ENCODE peak calls at places on chromosomes 7 and 10, in ten cellular contexts. One of them, this sample, is unnamed.

GRCh38 chr7:24573554-24574338 is 494 bp downstream of the PALS2 start:
- DNase-seq in neural crest cell: peak
- DNase-seq in nephron progenitor cell: peak
- DNase-seq in AG04450: no peak
- DNase-seq in bronchial epithelial cell: peak
- DNase-seq in cardiac muscle cell: peak
- DNase-seq in cardiac fibroblast: peak
- DNase-seq in retinal pigment epithelial cell: no peak
- DNase-seq in HCT116: no peak
- DNase-seq in endothelial cell: peak
- DNase-seq in this sample: peak

GRCh38 chr7:14834888-14835287 is 67.7 kb downstream of the DGKB start:
- DNase-seq in retinal pigment epithelial cell: no peak
- DNase-seq in neural crest cell: no peak
- DNase-seq in endothelial cell: no peak
- DNase-seq in AG04450: no peak
- DNase-seq in nephron progenitor cell: no peak
- DNase-seq in cardiac fibroblast: peak
- DNase-seq in cardiac muscle cell: peak
- DNase-seq in HCT116: no peak
- DNase-seq in bronchial epithelial cell: peak
- DNase-seq in this sample: no peak

GRCh38 chr10:26486985-26487850 is 49.1 kb downstream of the APBB1IP start:
- DNase-seq in AG04450: peak
- DNase-seq in neural crest cell: no peak
- DNase-seq in nephron progenitor cell: no peak
- DNase-seq in HCT116: peak
- DNase-seq in endothelial cell: no peak
- DNase-seq in retinal pigment epithelial cell: peak
- DNase-seq in bronchial epithelial cell: peak
- DNase-seq in cardiac muscle cell: peak
- DNase-seq in cardiac fibroblast: peak
- DNase-seq in this sample: peak

GRCh38 chr10:24974978-24975377 is 22.6 kb upstream of the PRTFDC1 start:
- DNase-seq in nephron progenitor cell: no peak
- DNase-seq in AG04450: no peak
- DNase-seq in cardiac muscle cell: peak
- DNase-seq in HCT116: no peak
- DNase-seq in endothelial cell: no peak
- DNase-seq in cardiac fibroblast: peak
- DNase-seq in neural crest cell: no peak
- DNase-seq in retinal pigment epithelial cell: no peak
- DNase-seq in bronchial epithelial cell: no peak
- DNase-seq in this sample: no peak

GRCh38 chr10:105585753-105586152 is 944.7 kb downstream of the SORCS3 start:
- DNase-seq in cardiac fibroblast: no peak
- DNase-seq in AG04450: peak
- DNase-seq in cardiac muscle cell: no peak
- DNase-seq in endothelial cell: no peak
- DNase-seq in nephron progenitor cell: no peak
- DNase-seq in neural crest cell: no peak
- DNase-seq in HCT116: no peak
- DNase-seq in retinal pigment epithelial cell: peak
- DNase-seq in bronchial epithelial cell: peak
- DNase-seq in this sample: no peak

GRCh38 chr7:149753370-149754233 is 19.8 kb downstream of the ZNF467 start:
- DNase-seq in bronchial epithelial cell: peak
- DNase-seq in neural crest cell: peak
- DNase-seq in HCT116: peak
- DNase-seq in endothelial cell: peak
- DNase-seq in nephron progenitor cell: peak
- DNase-seq in cardiac muscle cell: peak
- DNase-seq in retinal pigment epithelial cell: no peak
- DNase-seq in AG04450: no peak
- DNase-seq in cardiac fibroblast: peak
- DNase-seq in this sample: no peak

GRCh38 chr10:84265378-84265777 is 20.5 kb downstream of the RGR start:
- DNase-seq in endothelial cell: no peak
- DNase-seq in nephron progenitor cell: no peak
- DNase-seq in AG04450: no peak
- DNase-seq in retinal pigment epithelial cell: no peak
- DNase-seq in HCT116: no peak
- DNase-seq in bronchial epithelial cell: no peak
- DNase-seq in cardiac fibroblast: no peak
- DNase-seq in cardiac muscle cell: no peak
- DNase-seq in neural crest cell: no peak
- DNase-seq in this sample: no peak

GRCh38 chr10:16853201-16853600 is 36.0 kb upstream of the RSU1 start:
- DNase-seq in neural crest cell: no peak
- DNase-seq in AG04450: no peak
- DNase-seq in bronchial epithelial cell: peak
- DNase-seq in retinal pigment epithelial cell: no peak
- DNase-seq in endothelial cell: no peak
- DNase-seq in HCT116: peak
- DNase-seq in cardiac fibroblast: peak
- DNase-seq in cardiac muscle cell: peak
- DNase-seq in nephron progenitor cell: no peak
- DNase-seq in this sample: no peak

DNA sequence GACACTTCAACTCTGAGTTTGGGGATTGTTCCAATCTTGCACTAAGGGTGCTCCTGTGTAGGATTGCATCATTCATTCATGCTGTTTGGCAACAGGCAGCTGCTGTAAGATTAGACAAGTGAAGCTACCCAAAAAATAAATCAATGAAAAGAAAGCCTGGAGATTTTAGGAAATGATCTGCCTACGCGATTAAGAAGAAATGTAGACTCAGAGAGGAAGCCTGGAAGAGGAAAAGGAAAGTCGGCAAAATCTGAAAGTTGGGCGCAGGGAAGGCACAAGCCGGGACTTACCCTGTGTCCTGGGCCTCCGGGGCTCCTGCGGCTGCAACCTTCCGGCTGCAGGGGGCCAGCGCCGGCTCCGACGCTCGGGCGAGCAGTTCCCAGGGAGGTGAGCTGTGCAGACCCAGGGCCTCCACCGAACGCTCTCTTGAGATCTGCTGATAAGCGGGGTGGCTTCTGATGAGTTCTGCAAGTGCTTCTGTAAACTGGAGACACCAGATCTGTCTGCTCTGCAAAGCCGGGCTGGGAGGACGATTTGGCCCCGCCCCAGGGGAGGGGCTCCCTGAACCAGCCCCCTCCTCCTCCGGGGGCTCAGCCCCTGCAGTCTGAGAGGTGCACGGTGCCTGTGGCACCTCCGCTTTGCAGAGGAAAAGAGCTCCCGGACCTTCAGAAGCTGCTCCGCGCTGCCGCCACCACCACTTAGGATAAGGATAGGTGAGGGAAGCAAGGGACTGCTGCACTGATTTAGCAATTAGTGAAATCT is 17.4 kb downstream of the PSPH start:
- DNase-seq in bronchial epithelial cell: peak
- DNase-seq in retinal pigment epithelial cell: no peak
- DNase-seq in HCT116: peak
- DNase-seq in neural crest cell: peak
- DNase-seq in cardiac fibroblast: peak
- DNase-seq in cardiac muscle cell: peak
- DNase-seq in AG04450: no peak
- DNase-seq in endothelial cell: peak
- DNase-seq in nephron progenitor cell: peak
- DNase-seq in this sample: peak
- TF ChIP-seq CTCF in bronchial epithelial cell: peak
- TF ChIP-seq CTCF in retinal pigment epithelial cell: peak
- TF ChIP-seq CTCF in HCT116: peak
- TF ChIP-seq CTCF in neural crest cell: peak
- TF ChIP-seq CTCF in cardiac fibroblast: peak
- TF ChIP-seq CTCF in cardiac muscle cell: peak
- TF ChIP-seq CTCF in AG04450: peak
- TF ChIP-seq CTCF in endothelial cell: no peak
- TF ChIP-seq CTCF in nephron progenitor cell: peak
- TF ChIP-seq CTCF in this sample: no peak

GRCh38 chr10:34002896-34003295 is 668.4 kb upstream of the NRP1 start:
- DNase-seq in endothelial cell: no peak
- DNase-seq in neural crest cell: no peak
- DNase-seq in cardiac muscle cell: no peak
- DNase-seq in AG04450: no peak
- DNase-seq in nephron progenitor cell: no peak
- DNase-seq in cardiac fibroblast: no peak
- DNase-seq in HCT116: no peak
- DNase-seq in retinal pigment epithelial cell: no peak
- DNase-seq in bronchial epithelial cell: no peak
- DNase-seq in this sample: no peak

GRCh38 chr10:34006471-34006870 is 672.0 kb upstream of the NRP1 start:
- DNase-seq in neural crest cell: no peak
- DNase-seq in retinal pigment epithelial cell: no peak
- DNase-seq in nephron progenitor cell: no peak
- DNase-seq in cardiac fibroblast: no peak
- DNase-seq in bronchial epithelial cell: no peak
- DNase-seq in cardiac muscle cell: no peak
- DNase-seq in endothelial cell: no peak
- DNase-seq in AG04450: no peak
- DNase-seq in HCT116: no peak
- DNase-seq in this sample: no peak

GRCh38 chr10:34003561-34003960 is 669.1 kb upstream of the NRP1 start:
- DNase-seq in cardiac muscle cell: no peak
- DNase-seq in cardiac fibroblast: no peak
- DNase-seq in bronchial epithelial cell: no peak
- DNase-seq in nephron progenitor cell: no peak
- DNase-seq in AG04450: no peak
- DNase-seq in neural crest cell: no peak
- DNase-seq in endothelial cell: no peak
- DNase-seq in HCT116: no peak
- DNase-seq in retinal pigment epithelial cell: no peak
- DNase-seq in this sample: no peak

GRCh38 chr10:34001831-34002230 is 667.4 kb upstream of the NRP1 start:
- DNase-seq in bronchial epithelial cell: no peak
- DNase-seq in AG04450: no peak
- DNase-seq in cardiac fibroblast: no peak
- DNase-seq in endothelial cell: no peak
- DNase-seq in neural crest cell: no peak
- DNase-seq in cardiac muscle cell: no peak
- DNase-seq in HCT116: no peak
- DNase-seq in retinal pigment epithelial cell: no peak
- DNase-seq in nephron progenitor cell: no peak
- DNase-seq in this sample: no peak

GRCh38 chr10:34001087-34001580 is 666.7 kb upstream of the NRP1 start:
- DNase-seq in retinal pigment epithelial cell: no peak
- DNase-seq in nephron progenitor cell: no peak
- DNase-seq in AG04450: no peak
- DNase-seq in endothelial cell: no peak
- DNase-seq in neural crest cell: no peak
- DNase-seq in cardiac muscle cell: no peak
- DNase-seq in bronchial epithelial cell: peak
- DNase-seq in HCT116: no peak
- DNase-seq in cardiac fibroblast: no peak
- DNase-seq in this sample: no peak
- TF ChIP-seq CTCF in retinal pigment epithelial cell: no peak
- TF ChIP-seq CTCF in nephron progenitor cell: no peak
- TF ChIP-seq CTCF in AG04450: no peak
- TF ChIP-seq CTCF in endothelial cell: no peak
- TF ChIP-seq CTCF in neural crest cell: no peak
- TF ChIP-seq CTCF in cardiac muscle cell: no peak
- TF ChIP-seq CTCF in bronchial epithelial cell: no peak
- TF ChIP-seq CTCF in HCT116: no peak
- TF ChIP-seq CTCF in cardiac fibroblast: no peak
- TF ChIP-seq CTCF in this sample: no peak

GRCh38 chr10:133394801-133395221 is 854 bp downstream of the MTG1 start:
- DNase-seq in nephron progenitor cell: no peak
- DNase-seq in cardiac muscle cell: peak
- DNase-seq in bronchial epithelial cell: no peak
- DNase-seq in cardiac fibroblast: no peak
- DNase-seq in HCT116: no peak
- DNase-seq in neural crest cell: no peak
- DNase-seq in retinal pigment epithelial cell: no peak
- DNase-seq in endothelial cell: no peak
- DNase-seq in AG04450: no peak
- DNase-seq in this sample: no peak

GRCh38 chr10:133393401-133394063 is 425 bp upstream of the MTG1 start:
- DNase-seq in endothelial cell: peak
- DNase-seq in retinal pigment epithelial cell: no peak
- DNase-seq in AG04450: no peak
- DNase-seq in cardiac fibroblast: no peak
- DNase-seq in cardiac muscle cell: peak
- DNase-seq in bronchial epithelial cell: no peak
- DNase-seq in HCT116: no peak
- DNase-seq in neural crest cell: no peak
- DNase-seq in nephron progenitor cell: no peak
- DNase-seq in this sample: no peak

GRCh38 chr10:133391761-133392518 is 2.0 kb upstream of the MTG1 start:
- DNase-seq in cardiac fibroblast: no peak
- DNase-seq in cardiac muscle cell: no peak
- DNase-seq in AG04450: no peak
- DNase-seq in neural crest cell: no peak
- DNase-seq in nephron progenitor cell: no peak
- DNase-seq in endothelial cell: no peak
- DNase-seq in retinal pigment epithelial cell: no peak
- DNase-seq in HCT116: no peak
- DNase-seq in bronchial epithelial cell: no peak
- DNase-seq in this sample: peak

GRCh38 chr10:133396035-133396624 is 2.2 kb downstream of the MTG1 start:
- DNase-seq in endothelial cell: no peak
- DNase-seq in retinal pigment epithelial cell: no peak
- DNase-seq in cardiac muscle cell: no peak
- DNase-seq in cardiac fibroblast: no peak
- DNase-seq in nephron progenitor cell: no peak
- DNase-seq in HCT116: no peak
- DNase-seq in AG04450: no peak
- DNase-seq in neural crest cell: no peak
- DNase-seq in bronchial epithelial cell: peak
- DNase-seq in this sample: no peak

GRCh38 chr10:133394064-133394663 is at the start of gene MTG1:
- DNase-seq in cardiac fibroblast: peak
- DNase-seq in cardiac muscle cell: peak
- DNase-seq in bronchial epithelial cell: peak
- DNase-seq in neural crest cell: peak
- DNase-seq in AG04450: peak
- DNase-seq in retinal pigment epithelial cell: peak
- DNase-seq in HCT116: peak
- DNase-seq in endothelial cell: peak
- DNase-seq in nephron progenitor cell: peak
- DNase-seq in this sample: peak
- TF ChIP-seq CTCF in cardiac fibroblast: no peak
- TF ChIP-seq CTCF in cardiac muscle cell: peak
- TF ChIP-seq CTCF in bronchial epithelial cell: peak
- TF ChIP-seq CTCF in neural crest cell: peak
- TF ChIP-seq CTCF in AG04450: no peak
- TF ChIP-seq CTCF in retinal pigment epithelial cell: peak
- TF ChIP-seq CTCF in HCT116: no peak
- TF ChIP-seq CTCF in endothelial cell: no peak
- TF ChIP-seq CTCF in nephron progenitor cell: no peak
- TF ChIP-seq CTCF in this sample: no peak

DNA sequence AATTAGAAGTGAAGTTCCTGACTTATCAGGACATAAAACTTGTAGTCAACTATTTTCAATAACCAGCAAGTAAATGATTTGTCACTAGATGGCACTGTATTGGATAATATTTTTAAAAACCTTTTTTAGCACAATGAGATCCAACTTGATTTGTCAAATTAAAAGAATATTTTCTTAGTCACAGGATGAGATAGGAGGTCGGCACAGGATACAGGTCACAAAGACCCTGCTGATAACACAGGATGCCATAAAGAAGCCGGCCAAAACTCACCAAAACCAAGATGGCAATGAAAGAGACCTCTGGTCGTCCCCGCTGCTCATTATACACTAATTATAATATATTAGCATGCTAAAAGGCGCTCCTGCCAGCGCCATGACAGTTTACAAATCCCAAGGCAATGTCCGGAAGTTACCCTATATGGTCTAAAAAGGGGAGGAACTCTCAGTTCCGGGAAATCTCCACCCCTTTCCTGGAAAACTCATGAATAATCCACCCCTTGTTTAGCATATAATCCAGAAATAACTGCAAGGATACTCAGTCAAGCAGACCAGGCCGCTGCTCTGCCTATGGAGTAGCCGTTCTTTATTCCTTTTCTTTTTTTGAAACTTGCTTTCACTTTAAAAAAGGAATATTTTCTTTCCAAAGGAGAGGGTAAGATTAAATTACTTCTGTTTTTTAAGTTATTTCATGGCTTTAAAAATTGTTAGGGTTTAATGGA is 255.7 kb upstream of the MKLN1 start:
- DNase-seq in nephron progenitor cell: no peak
- DNase-seq in bronchial epithelial cell: peak
- DNase-seq in neural crest cell: no peak
- DNase-seq in AG04450: no peak
- DNase-seq in cardiac fibroblast: peak
- DNase-seq in cardiac muscle cell: peak
- DNase-seq in retinal pigment epithelial cell: no peak
- DNase-seq in HCT116: no peak
- DNase-seq in endothelial cell: no peak
- DNase-seq in this sample: peak
- TF ChIP-seq CTCF in nephron progenitor cell: no peak
- TF ChIP-seq CTCF in bronchial epithelial cell: peak
- TF ChIP-seq CTCF in neural crest cell: peak
- TF ChIP-seq CTCF in AG04450: peak
- TF ChIP-seq CTCF in cardiac fibroblast: peak
- TF ChIP-seq CTCF in cardiac muscle cell: peak
- TF ChIP-seq CTCF in retinal pigment epithelial cell: peak
- TF ChIP-seq CTCF in HCT116: peak
- TF ChIP-seq CTCF in endothelial cell: peak
- TF ChIP-seq CTCF in this sample: peak

This sample was measured in activated CD8-positive, alpha-beta T cell treated with anti-CD3 and anti-CD28 coated beads for 36 hours.